ENCODE peak calls at places on chromosomes 5 and 9, in six cellular contexts. D, T, A, R, N and Y are unnamed samples.

GRCh38 chr5:149611327-149611726 is 30.0 kb downstream of the ARHGEF37 start:
- DNase-seq in D (peak; percentile 84), T (no peak), A (no peak), R (peak; percentile 68), N (no peak), Y (no peak)

GRCh38 chr9:111803924-111804323 is 9.2 kb upstream of the SHOC1 start:
- DNase-seq in D (no peak), T (no peak), A (no peak), R (no peak), N (peak; percentile 50), Y (no peak)

GRCh38 chr9:137263506-137263905 is 8.4 kb downstream of the NELFB start:
- DNase-seq in D (no peak), T (no peak), A (no peak), R (no peak), N (no peak), Y (no peak)

GRCh38 chr9:10079284-10079964 is 533.4 kb downstream of the PTPRD start:
- DNase-seq in D (no peak), T (no peak), A (no peak), R (no peak), N (no peak), Y (no peak)

GRCh38 chr5:132492386-132492785 is 1.8 kb upstream of the IRF1 start:
- DNase-seq in D (no peak), T (no peak), A (no peak), R (no peak), N (no peak), Y (no peak)

GRCh38 chr5:173736374-173736773 is 119.9 kb upstream of the BOD1 start:
- DNase-seq in D (peak; percentile 62), T (no peak), A (no peak), R (no peak), N (no peak), Y (no peak)

GRCh38 chr5:150036513-150036912 is 36.0 kb downstream of the HMGXB3 start:
- DNase-seq in D (no peak), T (peak; percentile 73), A (no peak), R (peak; percentile 99), N (no peak), Y (peak; percentile 98)

GRCh38 chr5:123937230-123937629 is 425.3 kb downstream of the CSNK1G3 start:
- DNase-seq in D (peak; percentile 33), T (peak; percentile 71), A (peak; percentile 91), R (peak; percentile 68), N (peak; percentile 0), Y (peak; percentile 36)

GRCh38 chr5:123283031-123283430 is 140.2 kb downstream of the CEP120 start:
- DNase-seq in D (no peak), T (no peak), A (no peak), R (peak; percentile 49), N (no peak), Y (peak; percentile 21)

GRCh38 chr9:130522233-130522808 is 57.1 kb upstream of the FUBP3 start:
- DNase-seq in D (no peak), T (no peak), A (peak; percentile 87), R (peak; percentile 35), N (no peak), Y (no peak)

GRCh38 chr5:190366-191035 is 794 bp upstream of the LRRC14B start:
- DNase-seq in D (no peak), T (no peak), A (no peak), R (no peak), N (no peak), Y (no peak)

GRCh38 chr5:136457390-136458094 is 92.2 kb upstream of the TRPC7 start:
- DNase-seq in D (no peak), T (no peak), A (no peak), R (peak; percentile 4), N (no peak), Y (no peak)

GRCh38 chr9:109417585-109418544 is 80.2 kb downstream of the PTPN3 start:
- DNase-seq in D (no peak), T (no peak), A (no peak), R (no peak), N (no peak), Y (no peak)

GRCh38 chr9:20512636-20513035 is 109.7 kb downstream of the MLLT3 start:
- DNase-seq in D (no peak), T (no peak), A (no peak), R (peak; percentile 41), N (peak; percentile 76), Y (no peak)

GRCh38 chr5:80033513-80033912 is 1.6 kb upstream of the THBS4 start:
- DNase-seq in D (no peak), T (no peak), A (no peak), R (no peak), N (peak; percentile 69), Y (no peak)

GRCh38 chr9:137057545-137057944 is 3.7 kb upstream of the ENTPD2 start:
- DNase-seq in D (no peak), T (no peak), A (no peak), R (no peak), N (no peak), Y (no peak)

GRCh38 chr9:99357575-99357974 is 135.5 kb downstream of the SEC61B start:
- DNase-seq in D (no peak), T (no peak), A (no peak), R (peak; percentile 79), N (no peak), Y (no peak)

GRCh38 chr5:1162729-1163128 is 38.7 kb upstream of the SLC6A19 start:
- DNase-seq in D (no peak), T (no peak), A (no peak), R (no peak), N (no peak), Y (no peak)

GRCh38 chr5:169415351-169415750 is 114.4 kb upstream of the SLIT3 start:
- DNase-seq in D (no peak), T (no peak), A (no peak), R (peak; percentile 77), N (no peak), Y (no peak)

GRCh38 chr9:111759762-111760639 is 34.7 kb downstream of the SHOC1 start:
- DNase-seq in D (peak; percentile 71), T (peak; percentile 84), A (peak; percentile 75), R (peak; percentile 83), N (peak; percentile 82), Y (peak; percentile 71)

GRCh38 chr5:60639544-60639943 is 60.4 kb downstream of the DEPDC1B start:
- DNase-seq in D (no peak), T (no peak), A (no peak), R (no peak), N (no peak), Y (no peak)

GRCh38 chr5:65924366-65925093 is 1.8 kb upstream of the ERBIN start:
- DNase-seq in D (no peak), T (no peak), A (peak; percentile 18), R (no peak), N (no peak), Y (no peak)
- H3K27ac ChIP-seq in D (peak overlapping the region; percentile 100), T (peak overlapping the region; percentile 99), A (peak overlapping the region; percentile 60), R (peak overlapping the region; percentile 98), N (peak overlapping the region; percentile 88), Y (peak overlapping the region; percentile 99)

DNA sequence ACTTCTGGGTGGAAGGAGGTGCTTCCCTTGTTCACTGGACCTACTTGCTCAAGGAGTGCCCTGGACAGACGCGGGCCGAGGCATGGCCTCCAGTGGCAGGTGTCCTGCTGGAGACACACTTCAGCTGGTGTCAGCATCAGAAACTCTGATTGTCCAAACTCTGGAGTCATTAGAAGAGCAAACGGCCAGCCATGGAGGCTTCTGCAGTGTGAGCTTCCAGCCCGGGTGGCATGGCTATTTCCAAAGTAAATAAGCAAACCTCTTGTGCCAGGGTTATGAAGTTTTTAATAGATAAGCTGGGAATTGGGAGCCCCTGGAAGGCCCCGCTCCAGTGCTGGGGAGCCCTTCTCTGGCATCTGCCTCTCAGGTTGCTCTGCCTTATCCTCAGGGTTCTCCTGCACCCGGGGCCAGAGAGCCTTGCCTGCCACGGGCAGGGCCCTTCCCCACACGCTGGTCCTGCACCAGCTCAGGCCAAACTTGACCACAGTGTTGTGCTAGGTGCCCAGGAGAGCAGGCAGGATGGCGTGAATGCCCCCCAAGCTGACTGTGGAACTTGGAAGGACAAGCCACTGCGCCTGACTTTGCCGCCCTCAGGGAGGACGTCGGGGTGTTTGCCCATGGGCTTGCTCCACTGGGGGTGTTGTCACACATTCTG is 285.6 kb downstream of the GADD45G start:
- DNase-seq in D (no peak), T (no peak), A (no peak), R (no peak), N (no peak), Y (no peak)
- H3K27ac ChIP-seq in D (no peak overlapping the region), T (no peak overlapping the region), A (no peak overlapping the region), R (no peak overlapping the region), N (no peak overlapping the region), Y (no peak overlapping the region)

DNA sequence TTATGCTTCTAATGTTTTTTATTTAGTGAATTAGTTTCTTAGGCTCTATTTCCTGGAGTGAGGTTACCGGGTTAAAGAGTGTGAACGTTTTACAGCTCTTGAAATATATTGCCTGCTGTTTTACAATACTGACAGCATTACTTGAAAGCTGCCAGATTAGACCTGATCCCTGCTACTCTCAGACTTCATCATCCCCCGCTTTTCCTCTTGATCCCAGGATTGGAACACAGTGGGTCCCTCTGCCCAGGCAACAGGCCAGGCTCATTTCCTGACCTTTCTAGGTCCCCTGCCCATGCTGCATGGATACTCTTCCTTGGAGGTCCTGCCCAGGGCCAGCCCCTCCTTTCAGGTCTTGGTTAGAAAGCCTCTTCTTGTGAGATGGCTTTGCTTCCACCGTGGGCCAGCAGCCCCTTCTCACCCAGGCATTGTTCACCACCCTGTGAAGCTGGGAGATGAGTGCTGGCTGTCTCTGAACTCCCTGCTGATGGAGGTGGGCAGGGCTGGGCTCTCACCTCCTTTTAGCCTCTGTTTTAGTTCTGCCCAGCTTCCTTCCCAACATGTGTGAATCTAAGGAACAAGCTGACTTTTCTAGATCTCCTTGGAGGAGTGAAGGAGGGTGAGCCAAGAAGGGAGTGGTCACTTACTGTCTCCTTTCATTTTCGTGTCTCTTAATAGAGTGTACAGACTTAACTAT is 15.5 kb upstream of the FAM120AOS start:
- DNase-seq in D (peak; percentile 71), T (no peak), A (no peak), R (peak; percentile 65), N (no peak), Y (peak; percentile 38)
- H3K27ac ChIP-seq in D (peak overlapping the region; percentile 87), T (peak overlapping the region; percentile 84), A (no peak overlapping the region), R (peak overlapping the region; percentile 39), N (no peak overlapping the region), Y (peak overlapping the region; percentile 77)

GRCh38 chr9:125332527-125332926 is 70.9 kb downstream of the GAPVD1 start:
- DNase-seq in D (no peak), T (no peak), A (no peak), R (no peak), N (peak; percentile 40), Y (no peak)
- H3K27ac ChIP-seq in D (no peak overlapping the region), T (no peak overlapping the region), A (no peak overlapping the region), R (no peak overlapping the region), N (no peak overlapping the region), Y (no peak overlapping the region)